ENCODE peak calls at places on chromosomes 1 and 21, in four cellular contexts. One of them, this sample, is unnamed.
A peak's percentile ranks its signal among the peaks of the same experiment; 100 is the strongest.

GRCh38 chr1:13700521-13701273 is 709 bp downstream of the PRDM2 start:
- DNase-seq in fibroblast of lung: peak; percentile 46
- DNase-seq in pancreas: peak; percentile 28
- DNase-seq in uterus: peak; percentile 37
- DNase-seq in this sample: peak; percentile 73

GRCh38 chr1:154747841-154748766 is 122.0 kb downstream of the KCNN3 start:
- DNase-seq in fibroblast of lung: peak; percentile 27
- DNase-seq in pancreas: no peak
- DNase-seq in uterus: no peak
- DNase-seq in this sample: no peak

GRCh38 chr1:112046630-112047029 is 57.2 kb upstream of the KCND3 start:
- DNase-seq in fibroblast of lung: no peak
- DNase-seq in pancreas: no peak
- DNase-seq in uterus: no peak
- DNase-seq in this sample: no peak

GRCh38 chr1:16038620-16038912 is 5.0 kb upstream of the CLCNKB start:
- DNase-seq in fibroblast of lung: no peak
- DNase-seq in pancreas: no peak
- DNase-seq in uterus: no peak
- DNase-seq in this sample: no peak

GRCh38 chr1:88655685-88656299 is 28.3 kb upstream of the PKN2 start:
- DNase-seq in fibroblast of lung: peak; percentile 64
- DNase-seq in pancreas: no peak
- DNase-seq in uterus: no peak
- DNase-seq in this sample: no peak

GRCh38 chr21:25490742-25491141 is 116.5 kb downstream of the MRPL39 start:
- DNase-seq in fibroblast of lung: no peak
- DNase-seq in pancreas: no peak
- DNase-seq in uterus: no peak
- DNase-seq in this sample: no peak

GRCh38 chr1:42420911-42421585 is 34.8 kb downstream of the ZMYND12 start:
- DNase-seq in fibroblast of lung: peak; percentile 93
- DNase-seq in pancreas: peak; percentile 79
- DNase-seq in uterus: peak; percentile 87
- DNase-seq in this sample: peak; percentile 63

GRCh38 chr1:234965128-234965527 is 163.5 kb downstream of the TOMM20 start:
- DNase-seq in fibroblast of lung: peak; percentile 56
- DNase-seq in pancreas: no peak
- DNase-seq in uterus: no peak
- DNase-seq in this sample: no peak

GRCh38 chr1:11338351-11338809 is 65.4 kb downstream of the UBIAD1 start:
- DNase-seq in fibroblast of lung: no peak
- DNase-seq in pancreas: no peak
- DNase-seq in uterus: no peak
- DNase-seq in this sample: no peak

GRCh38 chr1:15950763-15951295 is 25.1 kb downstream of the ZBTB17 start:
- DNase-seq in fibroblast of lung: no peak
- DNase-seq in pancreas: no peak
- DNase-seq in uterus: peak; percentile 76
- DNase-seq in this sample: peak; percentile 70

GRCh38 chr1:43549921-43550597 is 19.4 kb downstream of the PTPRF start:
- DNase-seq in fibroblast of lung: no peak
- DNase-seq in pancreas: peak; percentile 96
- DNase-seq in uterus: peak; percentile 76
- DNase-seq in this sample: peak; percentile 81

GRCh38 chr1:1435094-1435903 is at the start of gene VWA1:
- DNase-seq in fibroblast of lung: peak; percentile 53
- DNase-seq in pancreas: peak; percentile 77
- DNase-seq in uterus: peak; percentile 73
- DNase-seq in this sample: peak; percentile 84

GRCh38 chr1:48776400-48777218 is at the start of gene BEND5:
- DNase-seq in fibroblast of lung: peak; percentile 65
- DNase-seq in pancreas: peak; percentile 53
- DNase-seq in uterus: peak; percentile 54
- DNase-seq in this sample: peak; percentile 60

GRCh38 chr1:174296309-174296708 is 137.0 kb downstream of the RABGAP1L start:
- DNase-seq in fibroblast of lung: no peak
- DNase-seq in pancreas: no peak
- DNase-seq in uterus: no peak
- DNase-seq in this sample: no peak

GRCh38 chr1:195804547-195804946 is 803.7 kb downstream of the KCNT2 start:
- DNase-seq in fibroblast of lung: no peak
- DNase-seq in pancreas: no peak
- DNase-seq in uterus: no peak
- DNase-seq in this sample: no peak

GRCh38 chr1:7526867-7527732 is 244.0 kb upstream of the VAMP3 start:
- DNase-seq in fibroblast of lung: no peak
- DNase-seq in pancreas: no peak
- DNase-seq in uterus: no peak
- DNase-seq in this sample: no peak

GRCh38 chr1:203742446-203742845 is 22.5 kb upstream of the LAX1 start:
- DNase-seq in fibroblast of lung: no peak
- DNase-seq in pancreas: no peak
- DNase-seq in uterus: no peak
- DNase-seq in this sample: no peak

GRCh38 chr1:65254320-65255087 is 54.8 kb upstream of the DNAJC6 start:
- DNase-seq in fibroblast of lung: peak; percentile 23
- DNase-seq in pancreas: peak; percentile 78
- DNase-seq in uterus: peak; percentile 56
- DNase-seq in this sample: peak; percentile 79

GRCh38 chr1:150532860-150533259 is 16.3 kb upstream of the ADAMTSL4 start:
- DNase-seq in fibroblast of lung: no peak
- DNase-seq in pancreas: no peak
- DNase-seq in uterus: no peak
- DNase-seq in this sample: no peak

GRCh38 chr1:181396171-181396670 is 87.1 kb upstream of the CACNA1E start:
- DNase-seq in fibroblast of lung: no peak
- DNase-seq in pancreas: no peak
- DNase-seq in uterus: no peak
- DNase-seq in this sample: no peak

GRCh38 chr1:165356876-165357275 is 361 bp upstream of the LMX1A start:
- DNase-seq in fibroblast of lung: no peak
- DNase-seq in pancreas: no peak
- DNase-seq in uterus: no peak
- DNase-seq in this sample: no peak

GRCh38 chr1:165641276-165641987 is 10.4 kb downstream of the MGST3 start:
- DNase-seq in fibroblast of lung: peak; percentile 62
- DNase-seq in pancreas: no peak
- DNase-seq in uterus: no peak
- DNase-seq in this sample: no peak

GRCh38 chr1:30662291-30662840 is 61.0 kb downstream of the MATN1 start:
- DNase-seq in fibroblast of lung: no peak
- DNase-seq in pancreas: no peak
- DNase-seq in uterus: no peak
- DNase-seq in this sample: no peak

GRCh38 chr1:14733053-14733778 is 134.7 kb downstream of the KAZN start:
- DNase-seq in fibroblast of lung: no peak
- DNase-seq in pancreas: peak; percentile 14
- DNase-seq in uterus: no peak
- DNase-seq in this sample: no peak

GRCh38 chr1:78170845-78171244 is 125.1 kb downstream of the GIPC2 start:
- DNase-seq in fibroblast of lung: peak; percentile 28
- DNase-seq in pancreas: no peak
- DNase-seq in uterus: no peak
- DNase-seq in this sample: no peak

GRCh38 chr1:237139732-237140131 is 97.7 kb downstream of the RYR2 start:
- DNase-seq in fibroblast of lung: no peak
- DNase-seq in pancreas: no peak
- DNase-seq in uterus: no peak
- DNase-seq in this sample: no peak

GRCh38 chr1:224766266-224766665 is 150.1 kb downstream of the CNIH3 start:
- DNase-seq in fibroblast of lung: no peak
- DNase-seq in pancreas: no peak
- DNase-seq in uterus: no peak
- DNase-seq in this sample: no peak

GRCh38 chr1:227273557-227273956 is 44.7 kb downstream of the CDC42BPA start:
- DNase-seq in fibroblast of lung: peak; percentile 16
- DNase-seq in pancreas: no peak
- DNase-seq in uterus: no peak
- DNase-seq in this sample: no peak

GRCh38 chr1:72284398-72285073 is 2.2 kb upstream of the NEGR1 start:
- DNase-seq in fibroblast of lung: peak; percentile 79
- DNase-seq in pancreas: peak; percentile 17
- DNase-seq in uterus: peak; percentile 32
- DNase-seq in this sample: peak; percentile 65

GRCh38 chr1:110610741-110611286 is 4.7 kb upstream of the KCNA2 start:
- DNase-seq in fibroblast of lung: no peak
- DNase-seq in pancreas: no peak
- DNase-seq in uterus: no peak
- DNase-seq in this sample: no peak

GRCh38 chr1:175388286-175388685 is 195.7 kb upstream of the KIAA0040 start:
- DNase-seq in fibroblast of lung: no peak
- DNase-seq in pancreas: no peak
- DNase-seq in uterus: no peak
- DNase-seq in this sample: no peak

GRCh38 chr1:106843505-106843904 is 213.0 kb upstream of the PRMT6 start:
- DNase-seq in fibroblast of lung: no peak
- DNase-seq in pancreas: no peak
- DNase-seq in uterus: no peak
- DNase-seq in this sample: no peak

GRCh38 chr1:221063651-221064050 is 184.4 kb downstream of the HLX start:
- DNase-seq in fibroblast of lung: no peak
- DNase-seq in pancreas: no peak
- DNase-seq in uterus: no peak
- DNase-seq in this sample: no peak

GRCh38 chr1:67559222-67559700 is 125.7 kb upstream of the GADD45A start:
- DNase-seq in fibroblast of lung: peak; percentile 39
- DNase-seq in pancreas: no peak
- DNase-seq in uterus: peak; percentile 59
- DNase-seq in this sample: peak; percentile 65

GRCh38 chr1:220786337-220787068 is at the start of gene MTARC1:
- DNase-seq in fibroblast of lung: peak; percentile 47
- DNase-seq in pancreas: peak; percentile 85
- DNase-seq in uterus: no peak
- DNase-seq in this sample: peak; percentile 44

GRCh38 chr1:94236021-94236491 is 1.3 kb downstream of the ARHGAP29 start:
- DNase-seq in fibroblast of lung: peak; percentile 34
- DNase-seq in pancreas: no peak
- DNase-seq in uterus: no peak
- DNase-seq in this sample: no peak

GRCh38 chr1:223765036-223765718 is 52.8 kb downstream of the CAPN2 start:
- DNase-seq in fibroblast of lung: no peak
- DNase-seq in pancreas: no peak
- DNase-seq in uterus: no peak
- DNase-seq in this sample: no peak

GRCh38 chr21:34933609-34934345 is 115.3 kb downstream of the RUNX1 start:
- DNase-seq in fibroblast of lung: no peak
- DNase-seq in pancreas: no peak
- DNase-seq in uterus: no peak
- DNase-seq in this sample: no peak

GRCh38 chr1:186325239-186325638 is 49.8 kb downstream of the TPR start:
- DNase-seq in fibroblast of lung: peak; percentile 29
- DNase-seq in pancreas: no peak
- DNase-seq in uterus: no peak
- DNase-seq in this sample: no peak
- TF ChIP-seq CTCF in fibroblast of lung: peak; percentile 51
- TF ChIP-seq CTCF in pancreas: no peak
- TF ChIP-seq CTCF in uterus: no peak
- TF ChIP-seq CTCF in this sample: no peak

DNA sequence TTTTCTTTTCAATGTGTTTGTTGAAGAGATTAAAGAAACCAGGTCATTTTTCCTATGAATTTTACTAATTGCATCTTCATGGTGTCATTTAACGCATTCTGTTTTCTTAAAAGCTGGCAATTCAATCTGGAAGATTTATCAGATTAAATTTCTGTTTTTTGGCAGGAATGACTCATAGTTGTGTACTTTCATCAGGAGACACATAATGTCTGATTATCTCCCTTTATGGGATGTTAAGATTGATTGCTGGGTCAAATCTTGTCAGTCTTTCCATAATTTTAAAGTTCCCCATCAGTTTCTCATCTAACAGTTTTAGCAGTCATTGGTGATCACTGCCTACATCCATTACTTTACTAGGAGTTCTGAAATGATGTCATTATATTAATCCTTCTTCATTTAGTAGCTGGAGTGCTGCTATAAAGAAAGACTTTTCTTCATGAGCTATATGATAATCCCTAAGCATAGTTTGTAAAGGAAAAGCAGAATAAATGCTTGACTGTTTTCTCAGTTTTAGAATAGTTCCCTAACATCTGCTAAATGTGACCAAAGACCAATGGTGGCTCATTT is 72.8 kb upstream of the MAP10 start:
- DNase-seq in fibroblast of lung: no peak
- DNase-seq in pancreas: no peak
- DNase-seq in uterus: no peak
- DNase-seq in this sample: no peak
- H3K4me1 ChIP-seq in fibroblast of lung: no peaks in the 10 kb centered on the region
- H3K4me1 ChIP-seq in pancreas: peaks cover 4% of the 10 kb centered on the region
- H3K4me1 ChIP-seq in uterus: no peaks in the 10 kb centered on the region
- H3K4me1 ChIP-seq in this sample: no peaks in the 10 kb centered on the region

GRCh38 chr1:21884456-21885235 is 52.5 kb downstream of the HSPG2 start:
- DNase-seq in fibroblast of lung: no peak
- DNase-seq in pancreas: no peak
- DNase-seq in uterus: no peak
- DNase-seq in this sample: no peak
- TF ChIP-seq CTCF in fibroblast of lung: no peak
- TF ChIP-seq CTCF in pancreas: no peak
- TF ChIP-seq CTCF in uterus: no peak
- TF ChIP-seq CTCF in this sample: no peak

GRCh38 chr1:198253668-198254067 is 96.9 kb downstream of the NEK7 start:
- DNase-seq in fibroblast of lung: peak; percentile 44
- DNase-seq in pancreas: no peak
- DNase-seq in uterus: no peak
- DNase-seq in this sample: no peak

GRCh38 chr1:198254948-198255347 is 98.2 kb downstream of the NEK7 start:
- DNase-seq in fibroblast of lung: no peak
- DNase-seq in pancreas: no peak
- DNase-seq in uterus: no peak
- DNase-seq in this sample: no peak

GRCh38 chr1:198253259-198253658 is 96.5 kb downstream of the NEK7 start:
- DNase-seq in fibroblast of lung: no peak
- DNase-seq in pancreas: no peak
- DNase-seq in uterus: no peak
- DNase-seq in this sample: no peak

GRCh38 chr1:198254521-198254920 is 97.7 kb downstream of the NEK7 start:
- DNase-seq in fibroblast of lung: peak; percentile 33
- DNase-seq in pancreas: no peak
- DNase-seq in uterus: no peak
- DNase-seq in this sample: no peak

GRCh38 chr1:198255783-198256182 is 99.0 kb downstream of the NEK7 start:
- DNase-seq in fibroblast of lung: no peak
- DNase-seq in pancreas: no peak
- DNase-seq in uterus: no peak
- DNase-seq in this sample: no peak
- H3K4me1 ChIP-seq in fibroblast of lung: peaks cover 10% of the 10 kb centered on the region
- H3K4me1 ChIP-seq in pancreas: peaks cover 6% of the 10 kb centered on the region
- H3K4me1 ChIP-seq in uterus: no peaks in the 10 kb centered on the region
- H3K4me1 ChIP-seq in this sample: no peaks in the 10 kb centered on the region